ENCODE peak calls at places on chromosomes 6 and 20, in seven cellular contexts. F is WTC11, K is AG04449, Y is heart right ventricle, G is IMR-90, N is cardiac muscle cell, J is HCT116. Z is an unnamed sample.

GRCh38 chr6:43805695-43806040 is 35.7 kb downstream of the VEGFA start:
- DNase-seq in J (no peak), G (no peak), K (no peak), Y (no peak), N (no peak), F (no peak), Z (no peak)

GRCh38 chr20:4867036-4867435 is 134.3 kb downstream of the SLC23A2 start:
- DNase-seq in J (no peak), Y (no peak), N (no peak), F (no peak), K (no peak), G (no peak), Z (peak)

GRCh38 chr6:7112741-7113313 is 5.1 kb downstream of the RREB1 start:
- DNase-seq in F (peak), J (no peak), Y (no peak), K (no peak), N (peak), G (no peak), Z (peak)

GRCh38 chr6:167161895-167162467 is 4.2 kb upstream of the GPR31 start:
- DNase-seq in N (no peak), F (no peak), J (no peak), K (no peak), Y (no peak), G (no peak), Z (no peak)

GRCh38 chr6:3849681-3850450 is 693 bp downstream of the FAM50B start:
- DNase-seq in Y (no peak), F (no peak), G (no peak), J (no peak), K (no peak), N (no peak), Z (no peak)

GRCh38 chr20:21184810-21185209 is 58.9 kb downstream of the KIZ start:
- DNase-seq in J (no peak), F (no peak), G (peak), N (no peak), K (no peak), Y (no peak), Z (no peak)

GRCh38 chr6:47075741-47076421 is 33.7 kb upstream of the ADGRF1 start:
- DNase-seq in N (no peak), G (no peak), J (no peak), F (no peak), K (no peak), Y (no peak), Z (no peak)

GRCh38 chr6:42158011-42158410 is 15.2 kb upstream of the GUCA1A start:
- DNase-seq in F (no peak), J (no peak), N (no peak), G (peak), K (no peak), Y (no peak), Z (no peak)

GRCh38 chr6:118283759-118284158 is 264.3 kb upstream of the PLN start:
- DNase-seq in Y (peak), K (no peak), F (peak), J (peak), G (peak), N (peak), Z (peak)

GRCh38 chr20:61896058-61896961 is 169.4 kb downstream of the TAF4 start:
- DNase-seq in Y (no peak), F (peak), N (peak), K (no peak), J (peak), G (peak), Z (peak)

GRCh38 chr20:23602261-23602660 is 3.5 kb downstream of the CST9 start:
- DNase-seq in F (no peak), J (no peak), G (no peak), Y (no peak), K (no peak), N (no peak), Z (no peak)

GRCh38 chr6:91273729-91274128 is 686.9 kb upstream of the MAP3K7 start:
- DNase-seq in Y (peak), G (no peak), N (no peak), F (no peak), K (no peak), J (no peak), Z (no peak)

GRCh38 chr20:33803921-33804337 is 7.2 kb upstream of the CHMP4B start:
- DNase-seq in J (no peak), K (no peak), F (no peak), N (no peak), Y (no peak), G (peak), Z (no peak)

GRCh38 chr6:4888841-4889240 is 112.6 kb downstream of the CDYL start:
- DNase-seq in Y (no peak), F (no peak), G (no peak), J (no peak), N (no peak), K (no peak), Z (no peak)

GRCh38 chr6:144351338-144351737 is 66.2 kb downstream of the UTRN start:
- DNase-seq in K (no peak), N (no peak), Y (no peak), J (no peak), G (no peak), F (no peak), Z (no peak)

GRCh38 chr20:4585104-4585753 is 136.5 kb upstream of the PRND start:
- DNase-seq in Y (no peak), F (no peak), N (no peak), J (no peak), K (no peak), G (peak), Z (no peak)

GRCh38 chr6:3755637-3756515 is 4.4 kb upstream of the PXDC1 start:
- DNase-seq in K (no peak), Y (no peak), G (no peak), F (no peak), J (no peak), N (no peak), Z (no peak)

GRCh38 chr6:140623498-140623897 is 1249.0 kb upstream of the CITED2 start:
- DNase-seq in N (no peak), Y (no peak), J (peak), F (no peak), K (peak), G (peak), Z (no peak)

GRCh38 chr6:170575250-170575649 is 9.2 kb downstream of the PDCD2 start:
- DNase-seq in N (no peak), G (peak), J (no peak), K (no peak), Y (no peak), F (no peak), Z (no peak)

GRCh38 chr6:20092071-20092566 is 120.2 kb downstream of the MBOAT1 start:
- DNase-seq in J (peak), K (peak), Y (no peak), N (peak), F (no peak), G (peak), Z (peak)

GRCh38 chr6:137399949-137400443 is 94.2 kb downstream of the OLIG3 start:
- DNase-seq in Y (no peak), K (no peak), J (no peak), N (no peak), F (peak), G (no peak), Z (no peak)

GRCh38 chr6:158157064-158157764 is 10.8 kb downstream of the SERAC1 start:
- DNase-seq in K (no peak), Y (no peak), G (no peak), J (no peak), F (no peak), N (no peak), Z (no peak)

GRCh38 chr6:89299451-89299850 is 15.6 kb downstream of the GABRR2 start:
- DNase-seq in N (no peak), K (no peak), Y (no peak), G (peak), J (peak), F (no peak), Z (peak)

GRCh38 chr20:57794600-57795346 is 85.0 kb upstream of the PMEPA1 start:
- DNase-seq in N (no peak), Y (no peak), J (no peak), G (peak), K (no peak), F (no peak), Z (no peak)

GRCh38 chr6:170024940-170025339 is 265.9 kb downstream of the DLL1 start:
- DNase-seq in K (no peak), F (no peak), G (peak), N (no peak), J (no peak), Y (peak), Z (no peak)

GRCh38 chr20:64104667-64105451 is 2.5 kb downstream of the NPBWR2 start:
- DNase-seq in K (no peak), N (no peak), G (no peak), F (no peak), Y (no peak), J (no peak), Z (no peak)

GRCh38 chr6:7171119-7171518 is 63.4 kb downstream of the RREB1 start:
- DNase-seq in G (no peak), F (no peak), Y (no peak), K (no peak), N (no peak), J (no peak), Z (no peak)

GRCh38 chr6:107740496-107741190 is 83.5 kb downstream of the SCML4 start:
- DNase-seq in N (no peak), G (no peak), F (no peak), J (no peak), K (no peak), Y (no peak), Z (no peak)

GRCh38 chr20:50172347-50173013 is 18.1 kb upstream of the CEBPB start:
- DNase-seq in G (peak), N (peak), J (no peak), F (peak), K (no peak), Y (peak), Z (peak)

GRCh38 chr20:46358336-46359058 is 47.9 kb downstream of the ELMO2 start:
- DNase-seq in K (no peak), F (no peak), Y (no peak), G (no peak), J (no peak), N (no peak), Z (no peak)

GRCh38 chr6:118783931-118784528 is 109.9 kb upstream of the ASF1A start:
- DNase-seq in N (peak), Y (no peak), G (peak), K (no peak), J (no peak), F (no peak), Z (no peak)

GRCh38 chr6:36345681-36346417 is 9.2 kb upstream of the BNIP5 start:
- DNase-seq in F (peak), N (peak), J (no peak), G (no peak), K (no peak), Y (no peak), Z (no peak)

GRCh38 chr6:145656128-145656527 is 79.2 kb downstream of the EPM2A start:
- DNase-seq in Y (no peak), K (no peak), F (no peak), N (no peak), G (no peak), J (no peak), Z (no peak)

GRCh38 chr6:69719602-69720193 is 77.1 kb downstream of the LMBRD1 start:
- DNase-seq in F (no peak), K (no peak), J (peak), N (peak), Y (no peak), G (peak), Z (peak)

GRCh38 chr6:108748063-108748462 is 100.2 kb upstream of the ARMC2 start:
- DNase-seq in K (no peak), F (no peak), Y (no peak), N (no peak), G (peak), J (no peak), Z (no peak)

GRCh38 chr6:11848852-11849731 is 70.5 kb upstream of the ADTRP start:
- DNase-seq in Y (no peak), N (no peak), J (no peak), F (no peak), G (peak), K (peak), Z (no peak)

GRCh38 chr6:149037026-149037734 is 280.3 kb upstream of the TAB2 start:
- DNase-seq in F (peak), Y (no peak), J (no peak), N (no peak), K (no peak), G (peak), Z (no peak)

GRCh38 chr6:77124604-77125003 is 338.7 kb downstream of the HTR1B start:
- DNase-seq in K (no peak), Y (no peak), F (no peak), N (peak), J (no peak), G (peak), Z (no peak)
- TF ChIP-seq CTCF in K (no peak), Y (no peak), F (no peak), N (peak), J (peak), G (peak), Z (no peak)

GRCh38 chr6:329888-330691 is 37.8 kb downstream of the DUSP22 start:
- DNase-seq in K (no peak), F (no peak), J (no peak), Y (no peak), N (peak), G (peak), Z (no peak)
- TF ChIP-seq CTCF in K (no peak), F (no peak), J (peak), Y (no peak), N (no peak), G (no peak), Z (no peak)

GRCh38 chr6:168197636-168198301 is 118.8 kb upstream of the FRMD1 start:
- DNase-seq in K (no peak), J (no peak), N (no peak), F (no peak), G (no peak), Y (no peak), Z (no peak)

GRCh38 chr6:168198302-168199180 is 119.5 kb upstream of the FRMD1 start:
- DNase-seq in G (no peak), F (no peak), K (no peak), Y (no peak), N (no peak), J (no peak), Z (no peak)

GRCh38 chr6:168201799-168202198 is 117.8 kb downstream of the DACT2 start:
- DNase-seq in G (no peak), J (no peak), N (no peak), F (no peak), Y (no peak), K (no peak), Z (no peak)

GRCh38 chr6:168200571-168201134 is 118.9 kb downstream of the DACT2 start:
- DNase-seq in J (no peak), F (no peak), N (no peak), Y (no peak), K (no peak), G (no peak), Z (no peak)

DNA sequence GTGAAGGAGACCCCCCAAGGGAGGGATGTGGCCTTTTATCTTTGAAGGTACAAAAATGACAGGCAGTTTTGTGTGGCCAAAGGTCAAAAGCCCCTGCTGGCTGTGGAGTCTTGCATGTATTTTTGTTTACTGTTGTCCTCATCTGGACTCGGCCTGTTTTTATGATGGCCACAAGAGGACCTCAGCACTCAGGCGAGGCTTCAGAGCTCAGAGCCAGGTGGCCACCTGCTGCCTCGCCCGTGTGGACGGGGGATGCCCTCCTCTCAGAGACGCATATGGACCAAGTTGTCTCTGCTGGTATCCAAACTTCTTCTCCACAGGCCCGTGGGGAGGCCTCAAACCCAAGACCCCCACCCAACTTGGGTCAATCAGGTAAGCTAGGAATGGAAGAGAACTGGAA is 118.2 kb downstream of the DACT2 start:
- DNase-seq in Y (no peak), N (no peak), K (no peak), G (no peak), F (peak), J (no peak), Z (peak)
- TF ChIP-seq CTCF in Y (no peak), N (peak), K (no peak), G (no peak), F (peak), J (peak), Z (peak)

DNA sequence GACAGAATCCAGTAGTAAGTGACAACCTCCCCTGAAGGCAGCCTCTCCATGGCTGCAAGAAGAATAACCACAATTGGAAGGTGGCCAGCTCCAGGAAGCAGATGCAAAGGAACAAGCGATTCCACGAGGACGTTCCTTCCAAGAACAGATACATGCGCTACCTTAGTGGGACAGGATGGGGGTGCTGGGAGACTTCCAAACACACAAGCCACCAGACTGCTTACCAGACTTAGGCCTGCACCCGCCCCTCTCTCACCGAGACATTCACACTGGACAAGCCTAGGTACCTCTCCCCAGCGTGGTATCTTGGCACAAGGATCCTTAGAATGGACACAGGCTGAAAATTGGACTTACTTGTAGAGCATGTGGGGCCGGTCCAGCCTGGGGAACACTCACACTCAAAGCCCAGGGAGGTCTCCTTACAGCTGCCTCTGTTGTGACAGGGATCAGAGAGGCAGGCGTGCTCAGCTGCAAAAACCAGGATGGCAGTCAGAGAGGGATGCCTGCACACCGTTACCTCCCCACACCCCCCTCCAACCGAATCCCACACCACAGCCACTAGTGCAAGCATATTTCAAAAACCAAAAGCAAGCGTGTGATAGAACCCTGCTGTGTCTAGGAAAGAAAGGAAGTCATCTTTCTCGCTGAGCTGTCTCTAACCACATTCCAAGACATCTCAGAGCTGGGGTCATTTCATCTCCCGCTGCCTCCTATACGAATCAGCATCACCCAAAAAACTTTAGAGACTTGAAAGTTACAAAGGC is 22.4 kb downstream of the JAG1 start:
- DNase-seq in Y (peak), N (no peak), K (no peak), J (no peak), F (no peak), G (peak), Z (no peak)
- TF ChIP-seq CTCF in Y (no peak), N (no peak), K (no peak), J (no peak), F (no peak), G (no peak), Z (no peak)

GRCh38 chr6:130760006-130760405 is 67.2 kb upstream of the SMLR1 start:
- DNase-seq in K (no peak), Y (no peak), G (peak), J (peak), N (peak), F (peak), Z (peak)
- TF ChIP-seq CTCF in K (peak), Y (no peak), G (peak), J (peak), N (peak), F (peak), Z (peak)

Z was measured in Calu3.